ENCODE peak calls at places on chromosomes 3 and 15, in four cellular contexts. M is CD8-positive, alpha-beta memory T cell; D is C1 segment of cervical spinal cord; Z is thoracic aorta. V is an unnamed sample.

GRCh38 chr15:65165875-65166274 is 19.3 kb downstream of the CLPX start:
- DNase-seq in M (no peak), D (no peak), Z (no peak), V (no peak)

GRCh38 chr3:159766563-159767185 is 222.0 kb upstream of the IL12A start:
- DNase-seq in M (no peak), D (no peak), Z (no peak), V (no peak)

GRCh38 chr3:32734756-32735155 is 49.8 kb downstream of the CNOT10 start:
- DNase-seq in M (no peak), D (no peak), Z (no peak), V (no peak)

GRCh38 chr3:11803977-11804903 is 42.4 kb downstream of the TAMM41 start:
- DNase-seq in M (peak; percentile 21), D (peak; percentile 7), Z (no peak), V (peak; percentile 24)

GRCh38 chr15:70902105-70902504 is 9.5 kb downstream of the LRRC49 start:
- DNase-seq in M (no peak), D (no peak), Z (no peak), V (no peak)

GRCh38 chr3:46119709-46120498 is 88.2 kb downstream of the CCR1 start:
- DNase-seq in M (no peak), D (no peak), Z (no peak), V (no peak)

GRCh38 chr3:100023595-100023994 is 90.7 kb downstream of the FILIP1L start:
- DNase-seq in M (no peak), D (no peak), Z (no peak), V (no peak)

GRCh38 chr3:171833775-171834460 is 9.2 kb upstream of the TMEM212 start:
- DNase-seq in M (no peak), D (no peak), Z (no peak), V (no peak)

GRCh38 chr3:161475905-161476304 is 20.7 kb upstream of the OTOL1 start:
- DNase-seq in M (no peak), D (no peak), Z (no peak), V (no peak)

GRCh38 chr15:98914626-98915025 is 93.0 kb downstream of the PGPEP1L start:
- DNase-seq in M (no peak), D (no peak), Z (peak; percentile 40), V (no peak)

GRCh38 chr15:94026458-94026967 is 204.8 kb upstream of the MCTP2 start:
- DNase-seq in M (no peak), D (no peak), Z (no peak), V (no peak)

GRCh38 chr3:139520028-139520737 is 19.4 kb downstream of the RBP1 start:
- DNase-seq in M (no peak), D (no peak), Z (no peak), V (no peak)

GRCh38 chr15:90160781-90161727 is 40.1 kb upstream of the SEMA4B start:
- DNase-seq in M (no peak), D (no peak), Z (no peak), V (no peak)

GRCh38 chr3:28745436-28745835 is 396.8 kb upstream of the AZI2 start:
- DNase-seq in M (no peak), D (no peak), Z (no peak), V (no peak)

GRCh38 chr3:112519424-112520001 is 20.2 kb upstream of the BTLA start:
- DNase-seq in M (peak; percentile 50), D (no peak), Z (no peak), V (no peak)

GRCh38 chr3:124234852-124235252 is 242.9 kb upstream of the ROPN1 start:
- DNase-seq in M (no peak), D (no peak), Z (no peak), V (no peak)

GRCh38 chr3:38120690-38121450 is 16.1 kb downstream of the ACAA1 start:
- DNase-seq in M (no peak), D (no peak), Z (no peak), V (no peak)

GRCh38 chr3:73945553-73945952 is 320.8 kb upstream of the PDZRN3 start:
- DNase-seq in M (no peak), D (no peak), Z (no peak), V (no peak)

GRCh38 chr3:187974857-187975257 is 179.1 kb upstream of the LPP start:
- DNase-seq in M (peak; percentile 46), D (no peak), Z (no peak), V (no peak)

GRCh38 chr15:40050788-40051615 is 12.0 kb upstream of the SRP14 start:
- DNase-seq in M (no peak), D (no peak), Z (no peak), V (no peak)

GRCh38 chr15:73599934-73600333 is 33.3 kb downstream of the NPTN start:
- DNase-seq in M (no peak), D (no peak), Z (no peak), V (no peak)

GRCh38 chr3:196096382-196096953 is 14.6 kb upstream of the TFRC start:
- DNase-seq in M (no peak), D (peak; percentile 56), Z (no peak), V (no peak)

GRCh38 chr3:174355505-174355904 is 503.6 kb upstream of the NAALADL2 start:
- DNase-seq in M (no peak), D (no peak), Z (no peak), V (no peak)

GRCh38 chr3:129723558-129724324 is 117.3 kb upstream of the PLXND1 start:
- DNase-seq in M (no peak), D (no peak), Z (no peak), V (no peak)

GRCh38 chr3:114308830-114309229 is 15.0 kb downstream of the TIGIT start:
- DNase-seq in M (peak; percentile 71), D (no peak), Z (no peak), V (peak; percentile 67)

GRCh38 chr15:31304736-31305365 is 21.8 kb upstream of the KLF13 start:
- DNase-seq in M (no peak), D (no peak), Z (no peak), V (no peak)

GRCh38 chr3:130093741-130094391 is 12.2 kb downstream of the ALG1L2 start:
- DNase-seq in M (no peak), D (peak; percentile 7), Z (no peak), V (no peak)

GRCh38 chr3:24829011-24829581 is 334.4 kb upstream of the THRB start:
- DNase-seq in M (no peak), D (peak; percentile 11), Z (no peak), V (no peak)

GRCh38 chr15:48578965-48579364 is 66.5 kb downstream of the FBN1 start:
- DNase-seq in M (no peak), D (no peak), Z (no peak), V (no peak)

GRCh38 chr3:59660376-59660775 is 610.6 kb upstream of the CFAP20DC start:
- DNase-seq in M (no peak), D (no peak), Z (no peak), V (no peak)

GRCh38 chr15:65034719-65035118 is 5.3 kb upstream of the MTFMT start:
- DNase-seq in M (no peak), D (no peak), Z (no peak), V (no peak)

GRCh38 chr3:114582929-114583328 is 289.1 kb downstream of the TIGIT start:
- DNase-seq in M (no peak), D (no peak), Z (no peak), V (no peak)

GRCh38 chr15:47301481-47301880 is 415.8 kb upstream of the SEMA6D start:
- DNase-seq in M (no peak), D (no peak), Z (no peak), V (no peak)

GRCh38 chr15:41331281-41331680 is 1.1 kb downstream of the OIP5 start:
- DNase-seq in M (no peak), D (no peak), Z (no peak), V (no peak)

GRCh38 chr15:75921732-75922703 is 18.3 kb downstream of the FBXO22 start:
- DNase-seq in M (peak; percentile 10), D (no peak), Z (no peak), V (no peak)